ENCODE peak calls at places on chromosome 1, in four cellular contexts. G is GM06990, S is body of pancreas, Y is cardiac fibroblast. C is an unnamed sample.

GRCh38 chr1:53558916-53559315 is 99.7 kb downstream of the DMRTB1 start:
- DNase-seq in Y (no peak), S (no peak), G (no peak), C (no peak)

GRCh38 chr1:94654031-94654430 is 112.5 kb upstream of the F3 start:
- DNase-seq in Y (no peak), G (no peak), S (no peak), C (no peak)

GRCh38 chr1:29563092-29563491 is 326.8 kb downstream of the PTPRU start:
- DNase-seq in S (no peak), G (no peak), Y (no peak), C (no peak)

GRCh38 chr1:93824869-93825268 is 54.1 kb downstream of the DNTTIP2 start:
- DNase-seq in S (no peak), G (no peak), Y (no peak), C (no peak)

GRCh38 chr1:246297314-246298273 is 209.5 kb downstream of the SMYD3 start:
- DNase-seq in Y (no peak), G (no peak), S (no peak), C (no peak)

GRCh38 chr1:214513394-214513793 is 38.0 kb downstream of the PTPN14 start:
- DNase-seq in G (no peak), Y (no peak), S (no peak), C (no peak)

GRCh38 chr1:23178414-23178813 is 9.8 kb upstream of the LUZP1 start:
- DNase-seq in S (no peak), G (no peak), Y (peak), C (no peak)

GRCh38 chr1:230303822-230304221 is 122.3 kb downstream of the PGBD5 start:
- DNase-seq in G (no peak), Y (peak), S (no peak), C (no peak)

GRCh38 chr1:37704966-37705365 is 12.7 kb downstream of the CDCA8 start:
- DNase-seq in S (no peak), G (no peak), Y (no peak), C (no peak)

GRCh38 chr1:221228594-221228993 is 349.4 kb downstream of the HLX start:
- DNase-seq in Y (no peak), G (no peak), S (no peak), C (no peak)

GRCh38 chr1:151710187-151710586 is 6.4 kb downstream of the CELF3 start:
- DNase-seq in G (peak), Y (peak), S (peak), C (no peak)

GRCh38 chr1:161787355-161787754 is 21.2 kb downstream of the ATF6 start:
- DNase-seq in G (no peak), S (no peak), Y (no peak), C (no peak)
- TF ChIP-seq CTCF in G (peak), S (no peak), Y (no peak), C (no peak)

DNA sequence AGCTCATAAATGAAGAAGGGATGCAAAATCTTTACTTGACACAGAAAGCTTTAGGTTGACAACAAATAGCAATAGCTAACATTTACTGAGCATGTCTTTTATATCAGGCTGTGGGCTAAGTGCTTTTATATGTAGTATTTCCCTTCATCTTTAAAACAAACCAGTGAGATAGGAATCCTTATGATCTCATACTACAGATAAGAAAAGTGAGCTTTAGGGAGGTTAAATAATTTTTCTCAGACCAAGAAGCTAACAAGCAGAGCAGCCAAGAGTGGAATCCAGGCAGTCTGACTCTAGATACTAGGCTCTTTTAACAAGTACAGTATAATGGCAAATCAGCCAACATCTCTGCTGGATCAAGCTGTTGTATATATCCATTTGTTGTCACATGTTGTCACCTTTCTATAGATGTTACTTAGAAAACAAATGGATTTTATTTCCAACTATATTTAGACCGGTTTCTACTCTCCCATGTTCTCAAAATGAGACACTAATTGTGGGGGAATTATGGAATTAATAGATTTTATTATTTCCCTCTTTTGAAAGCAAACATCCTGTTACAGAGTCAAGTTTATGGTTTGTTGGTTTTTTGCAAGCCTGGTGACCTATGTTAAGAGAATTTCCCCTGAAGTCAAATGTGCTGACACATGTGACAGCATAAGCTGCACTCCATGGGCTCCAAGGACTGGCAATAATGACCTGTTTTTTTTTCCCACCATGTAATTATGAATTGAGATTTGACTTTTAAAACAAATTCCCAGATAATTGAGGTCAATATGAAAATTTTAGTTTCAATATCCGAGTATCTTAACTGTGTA is 242.7 kb upstream of the SGIP1 start:
- DNase-seq in S (no peak), G (no peak), Y (no peak), C (no peak)
- TF ChIP-seq CTCF in S (no peak), G (no peak), Y (no peak), C (no peak)

GRCh38 chr1:47701283-47701682 is 263.4 kb downstream of the FOXD2 start:
- DNase-seq in S (no peak), Y (no peak), G (no peak), C (no peak)

GRCh38 chr1:47701741-47702515 is 264.1 kb downstream of the FOXD2 start:
- DNase-seq in Y (no peak), G (no peak), S (no peak), C (no peak)

GRCh38 chr1:47703161-47703825 is 265.4 kb downstream of the FOXD2 start:
- DNase-seq in S (no peak), Y (peak), G (no peak), C (no peak)

GRCh38 chr1:47705517-47706130 is 267.8 kb downstream of the FOXD2 start:
- DNase-seq in G (no peak), Y (peak), S (no peak), C (no peak)

DNA sequence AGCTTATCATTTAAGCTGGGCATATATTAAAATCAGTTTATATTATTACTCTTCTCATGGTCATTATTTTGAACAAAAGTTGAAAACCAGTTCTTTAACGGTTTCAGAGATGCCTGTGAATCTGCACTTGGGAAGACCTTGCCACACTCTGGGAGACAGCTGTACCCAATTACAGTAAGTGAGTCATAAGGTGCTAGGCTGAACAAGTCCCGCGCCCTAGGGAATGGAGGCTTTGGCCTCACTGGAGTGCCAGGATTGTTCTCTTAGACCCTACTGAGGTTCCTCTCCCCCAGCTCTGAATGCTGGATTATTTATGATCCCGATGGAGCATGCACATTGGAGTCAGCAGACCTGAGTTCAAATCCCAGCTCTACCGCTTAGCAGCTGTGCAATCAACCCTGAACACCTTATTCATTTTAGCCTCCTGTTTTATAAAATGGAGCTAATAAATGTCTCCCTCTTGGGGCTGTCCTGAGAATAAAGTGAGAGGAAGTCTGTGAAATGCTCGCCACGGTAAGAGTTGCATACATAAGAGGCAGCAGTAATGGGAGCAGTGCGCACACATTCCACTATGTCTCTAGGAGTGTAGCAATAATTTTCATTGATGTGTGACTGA is 266.2 kb downstream of the FOXD2 start:
- DNase-seq in G (no peak), Y (peak), S (no peak), C (no peak)
- TF ChIP-seq CTCF in G (peak), Y (no peak), S (no peak), C (no peak)

GRCh38 chr1:239308701-239309333 is 77.6 kb upstream of the CHRM3 start:
- DNase-seq in G (no peak), S (peak), Y (peak), C (peak)
- TF ChIP-seq CTCF in G (no peak), S (peak), Y (no peak), C (peak)

GRCh38 chr1:58156124-58156468 is 390.4 kb downstream of the OMA1 start:
- DNase-seq in S (no peak), Y (no peak), G (peak), C (no peak)

GRCh38 chr1:58156801-58157200 is 389.7 kb downstream of the OMA1 start:
- DNase-seq in S (no peak), Y (no peak), G (no peak), C (no peak)

GRCh38 chr1:58154256-58154655 is 392.3 kb downstream of the OMA1 start:
- DNase-seq in S (no peak), G (no peak), Y (no peak), C (no peak)

GRCh38 chr1:58157281-58157680 is 389.2 kb downstream of the OMA1 start:
- DNase-seq in Y (no peak), G (no peak), S (no peak), C (no peak)

DNA sequence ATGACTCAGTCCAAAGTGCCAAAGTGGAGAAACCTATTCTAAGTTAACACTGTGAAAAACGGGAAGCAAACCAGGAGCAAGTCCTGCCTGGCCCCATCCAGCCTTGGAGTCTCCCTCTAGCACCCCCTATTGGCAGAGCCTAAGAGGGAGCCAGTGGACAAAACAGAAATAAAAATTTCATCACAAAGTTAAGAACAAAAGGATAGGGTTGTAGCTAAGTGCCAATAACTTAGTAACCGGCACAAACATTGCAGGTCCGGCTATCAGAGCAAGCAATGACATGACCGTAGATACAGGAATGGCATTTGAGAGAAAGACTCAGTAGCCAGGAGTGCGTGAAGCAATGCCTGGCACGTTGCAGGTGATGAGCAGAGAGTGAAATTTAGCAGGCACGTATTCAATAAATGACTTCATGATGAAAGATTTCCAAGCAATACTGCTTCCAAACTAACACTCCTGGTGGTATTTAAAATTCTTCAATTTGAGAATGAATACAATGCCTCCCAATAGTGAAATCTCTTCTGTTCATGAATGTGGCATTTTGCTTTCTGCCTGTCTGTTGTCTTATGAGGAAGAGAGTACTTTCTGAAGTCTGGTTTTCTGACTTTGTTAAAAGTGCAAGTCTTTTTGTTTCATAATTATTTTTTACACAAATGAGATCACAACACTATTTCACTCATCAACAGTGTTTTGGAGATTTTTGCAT is 391.0 kb downstream of the OMA1 start:
- DNase-seq in Y (peak), S (no peak), G (no peak), C (no peak)
- TF ChIP-seq CTCF in Y (no peak), S (no peak), G (peak), C (peak)

DNA sequence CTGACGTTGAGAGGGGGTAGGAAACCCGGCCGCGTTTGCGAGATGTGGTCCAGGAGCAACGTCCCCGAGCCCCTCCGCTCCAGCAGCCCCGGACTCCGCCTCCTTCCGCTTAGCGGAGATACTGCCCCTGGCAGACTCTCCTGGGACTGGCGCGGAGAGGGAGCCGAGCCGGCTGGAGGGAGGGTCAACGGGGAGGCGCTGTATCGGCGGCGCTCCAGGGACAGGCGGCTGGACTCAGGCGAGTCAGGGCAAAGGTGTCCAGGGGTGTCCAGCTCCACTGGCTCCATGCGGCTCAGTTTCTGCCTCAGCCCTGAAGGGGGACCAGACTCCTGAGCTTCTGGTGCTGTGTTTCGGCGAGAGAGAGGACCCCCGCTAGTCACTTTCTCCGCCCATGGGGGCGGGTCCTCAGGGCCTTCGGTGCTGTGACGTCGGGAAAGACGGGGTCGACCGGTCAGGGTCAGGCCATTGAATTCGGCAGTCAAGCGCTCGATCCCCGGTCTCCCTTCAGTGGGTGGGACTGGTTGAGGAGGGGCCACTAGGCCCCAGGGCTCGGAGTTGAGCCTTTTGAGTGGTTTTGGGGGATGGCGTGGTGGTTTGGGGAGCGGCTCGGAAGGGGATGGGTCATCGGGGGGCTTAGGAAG is 2.8 kb upstream of the LIX1L start:
- DNase-seq in Y (peak), S (peak), G (peak), C (peak)
- TF ChIP-seq CTCF in Y (peak), S (peak), G (no peak), C (no peak)

C was measured in GM13977.